ENCODE peak calls at places on chromosomes 1 and 21, in ten cellular contexts. U is fibroblast of lung, D is COR-L47, Z is stromal cell of bone marrow, C is T-helper 9 cell, A is smooth muscle cell of the brain vasculature, F is hepatocyte, T is M059J, J is left cardiac atrium, G is epithelial cell of esophagus. Q is an unnamed sample.

GRCh38 chr1:25944986-25945385 is 38.8 kb upstream of the STMN1 start:
- DNase-seq in U (no peak), D (no peak), Z (no peak), C (no peak), A (no peak), F (peak), T (no peak), J (no peak), G (peak), Q (no peak)

GRCh38 chr1:99849413-99849743 is 783 bp upstream of the AGL start:
- DNase-seq in U (no peak), D (no peak), Z (no peak), C (no peak), A (no peak), F (peak), T (peak), J (no peak), G (peak), Q (no peak)

GRCh38 chr1:237320890-237321289 is 278.9 kb downstream of the RYR2 start:
- DNase-seq in U (no peak), D (no peak), Z (no peak), C (no peak), A (no peak), F (no peak), T (no peak), J (no peak), G (no peak), Q (no peak)

GRCh38 chr1:181140398-181140797 is 51.9 kb downstream of the IER5 start:
- DNase-seq in U (no peak), D (no peak), Z (no peak), C (no peak), A (no peak), F (no peak), T (peak), J (no peak), G (no peak), Q (no peak)

GRCh38 chr21:32940079-32941014 is 85.4 kb upstream of the OLIG2 start:
- DNase-seq in U (peak), D (peak), Z (no peak), C (peak), A (no peak), F (peak), T (peak), J (peak), G (peak), Q (peak)

GRCh38 chr1:36857761-36858160 is 176.6 kb downstream of the GRIK3 start:
- DNase-seq in U (no peak), D (no peak), Z (no peak), C (no peak), A (no peak), F (peak), T (no peak), J (no peak), G (no peak), Q (peak)

GRCh38 chr1:25793585-25794170 is 6.3 kb upstream of the SELENON start:
- DNase-seq in U (no peak), D (no peak), Z (no peak), C (no peak), A (no peak), F (no peak), T (no peak), J (no peak), G (no peak), Q (no peak)

GRCh38 chr1:29832936-29833335 is 596.6 kb downstream of the PTPRU start:
- DNase-seq in U (no peak), D (no peak), Z (no peak), C (no peak), A (no peak), F (no peak), T (no peak), J (no peak), G (no peak), Q (no peak)

GRCh38 chr1:168676029-168676812 is 52.8 kb downstream of the DPT start:
- DNase-seq in U (peak), D (no peak), Z (no peak), C (no peak), A (no peak), F (no peak), T (no peak), J (no peak), G (no peak), Q (no peak)

GRCh38 chr21:41367598-41368360 is 6.0 kb downstream of the MX2 start:
- DNase-seq in U (no peak), D (no peak), Z (no peak), C (no peak), A (no peak), F (no peak), T (no peak), J (no peak), G (no peak), Q (no peak)

GRCh38 chr1:16246961-16247360 is 10.0 kb upstream of the CPLANE2 start:
- DNase-seq in U (no peak), D (no peak), Z (no peak), C (no peak), A (no peak), F (no peak), T (no peak), J (no peak), G (no peak), Q (no peak)

GRCh38 chr1:198281911-198282310 is 125.1 kb downstream of the NEK7 start:
- DNase-seq in U (no peak), D (no peak), Z (no peak), C (no peak), A (no peak), F (no peak), T (no peak), J (no peak), G (peak), Q (no peak)

GRCh38 chr1:3762873-3763228 is 9.7 kb upstream of the SMIM1 start:
- DNase-seq in U (no peak), D (no peak), Z (no peak), C (no peak), A (no peak), F (no peak), T (no peak), J (no peak), G (no peak), Q (no peak)

GRCh38 chr1:28338897-28339296 is 10.1 kb downstream of the MED18 start:
- DNase-seq in U (no peak), D (no peak), Z (no peak), C (no peak), A (no peak), F (no peak), T (no peak), J (no peak), G (no peak), Q (no peak)

GRCh38 chr1:26546375-26546774 is 16.8 kb downstream of the RPS6KA1 start:
- DNase-seq in U (no peak), D (no peak), Z (no peak), C (no peak), A (no peak), F (no peak), T (peak), J (no peak), G (peak), Q (no peak)

GRCh38 chr1:182634306-182635072 is 30.3 kb upstream of the RGS16 start:
- DNase-seq in U (no peak), D (peak), Z (no peak), C (no peak), A (no peak), F (no peak), T (no peak), J (no peak), G (no peak), Q (peak)

GRCh38 chr1:39425634-39426033 is 65.8 kb upstream of the BMP8A start:
- DNase-seq in U (no peak), D (no peak), Z (no peak), C (no peak), A (no peak), F (no peak), T (no peak), J (no peak), G (no peak), Q (no peak)

GRCh38 chr1:178727014-178727895 is 2.2 kb downstream of the RALGPS2 start:
- DNase-seq in U (peak), D (no peak), Z (no peak), C (no peak), A (no peak), F (peak), T (peak), J (no peak), G (peak), Q (no peak)

GRCh38 chr1:208161656-208162375 is 82.4 kb downstream of the PLXNA2 start:
- DNase-seq in U (peak), D (no peak), Z (no peak), C (no peak), A (no peak), F (no peak), T (peak), J (no peak), G (no peak), Q (no peak)

GRCh38 chr1:183733610-183734219 is 71.2 kb upstream of the RGL1 start:
- DNase-seq in U (no peak), D (no peak), Z (no peak), C (no peak), A (no peak), F (peak), T (no peak), J (no peak), G (no peak), Q (no peak)

GRCh38 chr1:56045477-56045876 is 533.9 kb downstream of the PLPP3 start:
- DNase-seq in U (no peak), D (no peak), Z (no peak), C (no peak), A (no peak), F (no peak), T (no peak), J (no peak), G (no peak), Q (no peak)

GRCh38 chr1:180221461-180221860 is 8.6 kb upstream of the LHX4 start:
- DNase-seq in U (peak), D (no peak), Z (no peak), C (no peak), A (no peak), F (no peak), T (no peak), J (no peak), G (no peak), Q (no peak)

GRCh38 chr1:176205322-176205914 is 1.7 kb downstream of the COP1 start:
- DNase-seq in U (peak), D (no peak), Z (no peak), C (no peak), A (no peak), F (no peak), T (peak), J (no peak), G (peak), Q (no peak)

GRCh38 chr1:218804014-218804785 is 369.5 kb upstream of the LYPLAL1 start:
- DNase-seq in U (peak), D (no peak), Z (peak), C (no peak), A (no peak), F (no peak), T (peak), J (no peak), G (peak), Q (no peak)

GRCh38 chr1:93908394-93909145 is 660 bp downstream of the GCLM start:
- DNase-seq in U (peak), D (no peak), Z (no peak), C (peak), A (no peak), F (peak), T (peak), J (peak), G (peak), Q (no peak)

GRCh38 chr1:162136760-162137537 is 67.5 kb downstream of the NOS1AP start:
- DNase-seq in U (peak), D (no peak), Z (peak), C (no peak), A (no peak), F (peak), T (peak), J (no peak), G (peak), Q (no peak)

GRCh38 chr1:7579831-7580804 is 191.0 kb upstream of the VAMP3 start:
- DNase-seq in U (no peak), D (no peak), Z (no peak), C (no peak), A (no peak), F (no peak), T (no peak), J (peak), G (no peak), Q (no peak)

Q was measured in NCI-H2081.